ENCODE peak calls at places on chromosomes 4 and X, in eight cellular contexts. F, D, C, Z, E, V, K and T are unnamed samples.

GRCh38 chr4:7985891-7986441 is 46.3 kb upstream of the AFAP1 start:
- DNase-seq in F (no peak), K (no peak), C (no peak), V (no peak), Z (no peak), E (no peak), D (no peak), T (no peak)

GRCh38 chr4:7807351-7807921 is 132.2 kb downstream of the AFAP1 start:
- DNase-seq in Z (no peak), E (no peak), D (no peak), C (no peak), F (no peak), V (no peak), K (no peak), T (no peak)

GRCh38 chr4:1459081-1459480 is 52.8 kb upstream of the NKX1-1 start:
- DNase-seq in V (no peak), E (no peak), D (no peak), F (no peak), K (no peak), Z (no peak), C (no peak), T (no peak)

GRCh38 chr4:112082954-112083586 is 62.2 kb upstream of the FAM241A start:
- DNase-seq in F (no peak), C (no peak), E (no peak), D (peak; percentile 95), Z (no peak), K (no peak), V (no peak), T (no peak)

GRCh38 chr4:143609492-143609891 is 91.0 kb downstream of the FREM3 start:
- DNase-seq in D (no peak), C (no peak), Z (no peak), E (no peak), K (no peak), V (no peak), F (no peak), T (no peak)

GRCh38 chrX:150899191-150899757 is 806 bp upstream of the CD99L2 start:
- DNase-seq in Z (peak; percentile 6), F (no peak), D (no peak), C (peak; percentile 33), E (no peak), K (peak; percentile 28), V (peak; percentile 29), T (peak; percentile 63)

GRCh38 chr4:175560628-175561027 is 251.4 kb downstream of the GPM6A start:
- DNase-seq in V (peak; percentile 5), F (no peak), C (peak; percentile 12), Z (no peak), K (peak; percentile 62), D (peak; percentile 22), E (peak; percentile 7), T (no peak)

GRCh38 chrX:1542994-1543725 is 6.2 kb upstream of the P2RY8 start:
- DNase-seq in Z (no peak), K (no peak), D (no peak), V (no peak), F (no peak), E (no peak), C (no peak), T (no peak)

GRCh38 chrX:137418086-137418485 is 147.8 kb upstream of the ZIC3 start:
- DNase-seq in E (no peak), C (no peak), D (no peak), K (no peak), Z (no peak), F (no peak), V (no peak), T (no peak)

GRCh38 chr4:123390846-123391456 is 5.6 kb upstream of the SPRY1 start:
- DNase-seq in D (no peak), F (no peak), V (no peak), C (no peak), E (no peak), K (peak; percentile 36), Z (no peak), T (peak; percentile 23)

GRCh38 chr4:139845481-139846093 is 180.0 kb downstream of the MGST2 start:
- DNase-seq in V (no peak), E (no peak), F (no peak), C (no peak), K (no peak), Z (no peak), D (no peak), T (no peak)

GRCh38 chr4:100826808-100827548 is 309.2 kb upstream of the EMCN start:
- DNase-seq in E (no peak), V (no peak), F (no peak), Z (no peak), D (peak; percentile 13), C (no peak), K (no peak), T (no peak)

GRCh38 chr4:42824278-42824977 is 68.1 kb upstream of the GRXCR1 start:
- DNase-seq in C (no peak), Z (no peak), E (no peak), K (peak; percentile 38), F (no peak), D (no peak), V (no peak), T (no peak)

GRCh38 chr4:30836231-30836630 is 116.1 kb downstream of the PCDH7 start:
- DNase-seq in Z (no peak), D (no peak), F (no peak), C (no peak), K (no peak), E (no peak), V (no peak), T (no peak)

GRCh38 chrX:20414781-20415445 is 148.2 kb upstream of the RPS6KA3 start:
- DNase-seq in C (no peak), K (no peak), V (no peak), D (peak; percentile 74), F (no peak), E (no peak), Z (no peak), T (no peak)

GRCh38 chr4:612749-613125 is 12.6 kb upstream of the PDE6B start:
- DNase-seq in F (no peak), E (no peak), Z (no peak), K (no peak), C (no peak), V (no peak), D (no peak), T (no peak)

GRCh38 chr4:173436149-173436579 is 37.2 kb upstream of the SCRG1 start:
- DNase-seq in C (peak; percentile 29), D (peak; percentile 95), V (no peak), E (no peak), K (no peak), Z (no peak), F (no peak), T (no peak)

GRCh38 chr4:92035666-92036065 is 268.1 kb upstream of the GRID2 start:
- DNase-seq in K (no peak), V (no peak), C (no peak), E (no peak), D (no peak), F (no peak), Z (no peak), T (no peak)

GRCh38 chrX:78747471-78747870 is at the start of gene LPAR4:
- DNase-seq in Z (no peak), D (no peak), K (no peak), C (no peak), F (no peak), V (no peak), E (peak; percentile 33), T (no peak)

GRCh38 chr4:71126719-71127118 is 133.3 kb downstream of the DCK start:
- DNase-seq in D (peak; percentile 98), K (no peak), F (no peak), E (no peak), Z (no peak), C (no peak), V (no peak), T (no peak)